ENCODE peak calls at places on chromosomes 3 and 15, in eight cellular contexts. E, L, T, S, C, M, F and V are unnamed samples.

GRCh38 chr3:175111036-175111435 is 251.9 kb downstream of the NAALADL2 start:
- DNase-seq in E (no peak), L (no peak), T (no peak), S (no peak), C (no peak), M (no peak), F (peak), V (no peak)

GRCh38 chr3:196159952-196160804 is 51.0 kb downstream of the ZDHHC19 start:
- DNase-seq in E (no peak), L (peak), T (no peak), S (no peak), C (no peak), M (no peak), F (peak), V (peak)

GRCh38 chr3:142374687-142375086 is 73.2 kb downstream of the XRN1 start:
- DNase-seq in E (no peak), L (no peak), T (no peak), S (no peak), C (no peak), M (no peak), F (no peak), V (no peak)

GRCh38 chr3:141410861-141411771 is 42.8 kb downstream of the ZBTB38 start:
- DNase-seq in E (no peak), L (peak), T (no peak), S (no peak), C (no peak), M (peak), F (peak), V (peak)

GRCh38 chr15:77391372-77391951 is 28.4 kb downstream of the PEAK1 start:
- DNase-seq in E (no peak), L (no peak), T (no peak), S (no peak), C (no peak), M (no peak), F (no peak), V (no peak)

GRCh38 chr3:182912476-182912875 is 67.9 kb downstream of the DCUN1D1 start:
- DNase-seq in E (no peak), L (no peak), T (no peak), S (no peak), C (no peak), M (no peak), F (no peak), V (no peak)

GRCh38 chr3:177647876-177648275 is 450.6 kb upstream of the TBL1XR1 start:
- DNase-seq in E (no peak), L (no peak), T (no peak), S (no peak), C (no peak), M (peak), F (no peak), V (no peak)

GRCh38 chr3:170330366-170330765 is 27.1 kb upstream of the SKIL start:
- DNase-seq in E (peak), L (no peak), T (no peak), S (no peak), C (no peak), M (no peak), F (peak), V (no peak)

GRCh38 chr3:153284282-153284938 is 122.4 kb downstream of the RAP2B start:
- DNase-seq in E (no peak), L (peak), T (peak), S (peak), C (peak), M (no peak), F (peak), V (no peak)

GRCh38 chr3:185280572-185281365 is 26.9 kb upstream of the EHHADH start:
- DNase-seq in E (peak), L (no peak), T (no peak), S (no peak), C (peak), M (peak), F (peak), V (peak)